ENCODE peak calls at places on chromosomes 12 and 14, in ten cellular contexts. G is tibial nerve; I is cardiac fibroblast; X is CD8-positive, alpha-beta T cell; L is esophagus squamous epithelium; D is Panc1; C is heart left ventricle; Y is activated CD4-positive, alpha-beta T cell treated with anti-CD3 and anti-CD28 coated beads for 24 hours; P is activated CD8-positive, alpha-beta memory T cell treated with anti-CD3 and anti-CD28 coated beads, Interleukin-2, amount 50 U/mL, for 4 hours; J is hepatocyte. F is an unnamed sample.

GRCh38 chr14:104953896-104954656 is 24.1 kb downstream of the AHNAK2 start:
- DNase-seq in L (no peak), J (no peak), G (no peak), X (no peak), D (no peak), I (no peak), Y (no peak), P (no peak), C (peak), F (no peak)

GRCh38 chr14:103281496-103282231 is 52.4 kb upstream of the EIF5 start:
- DNase-seq in J (peak), X (no peak), D (no peak), I (peak), G (no peak), Y (no peak), C (peak), L (no peak), P (no peak), F (peak)

GRCh38 chr12:17097674-17098073 is 491.7 kb upstream of the LMO3 start:
- DNase-seq in X (no peak), L (peak), Y (no peak), J (peak), D (no peak), C (no peak), I (no peak), P (no peak), G (no peak), F (no peak)

GRCh38 chr12:15584366-15585041 is 204.7 kb downstream of the EPS8 start:
- DNase-seq in D (no peak), P (peak), G (no peak), J (peak), X (no peak), Y (no peak), L (no peak), I (peak), C (no peak), F (peak)

GRCh38 chr12:48940181-48940580 is 14.9 kb upstream of the FKBP11 start:
- DNase-seq in D (no peak), C (no peak), J (no peak), P (no peak), L (no peak), I (no peak), G (no peak), X (no peak), Y (no peak), F (no peak)

GRCh38 chr12:52543985-52544888 is 8.7 kb downstream of the KRT71 start:
- DNase-seq in P (no peak), X (no peak), C (peak), Y (no peak), J (no peak), D (no peak), G (no peak), L (no peak), I (no peak), F (no peak)

GRCh38 chr12:64946132-64946829 is 121.8 kb downstream of the TBC1D30 start:
- DNase-seq in L (no peak), P (no peak), X (no peak), I (peak), G (peak), D (no peak), Y (no peak), C (peak), J (peak), F (peak)

GRCh38 chr12:55657282-55657681 is 20.6 kb downstream of the OR10P1 start:
- DNase-seq in I (no peak), X (no peak), D (no peak), L (no peak), C (no peak), J (peak), Y (no peak), P (no peak), G (no peak), F (no peak)

GRCh38 chr12:109860961-109861360 is 19.4 kb downstream of the GLTP start:
- DNase-seq in D (no peak), J (no peak), L (no peak), G (no peak), P (no peak), X (no peak), Y (no peak), I (no peak), C (no peak), F (no peak)

GRCh38 chr14:67129768-67130167 is 59.5 kb upstream of the GARIN2 start:
- DNase-seq in L (no peak), D (no peak), P (no peak), C (no peak), J (no peak), G (no peak), X (no peak), Y (no peak), I (no peak), F (no peak)

GRCh38 chr12:113174461-113175384 is 10.6 kb downstream of the DDX54 start:
- DNase-seq in J (peak), P (peak), C (peak), G (peak), X (peak), I (peak), Y (peak), D (no peak), L (no peak), F (peak)

GRCh38 chr14:104882325-104882973 is 17.4 kb downstream of the CEP170B start:
- DNase-seq in I (no peak), Y (no peak), C (peak), X (no peak), L (no peak), P (no peak), J (peak), G (no peak), D (no peak), F (peak)

GRCh38 chr12:6341439-6342139 is at the start of gene TNFRSF1A:
- DNase-seq in X (no peak), J (peak), I (peak), C (peak), G (peak), L (no peak), P (peak), Y (no peak), D (no peak), F (peak)

GRCh38 chr12:56635539-56636117 is 5.5 kb upstream of the BAZ2A start:
- DNase-seq in L (no peak), X (no peak), D (no peak), P (peak), Y (no peak), C (no peak), J (no peak), I (no peak), G (no peak), F (no peak)

GRCh38 chr12:6364037-6364360 is 11.4 kb downstream of the SCNN1A start:
- DNase-seq in J (no peak), C (no peak), P (no peak), Y (no peak), G (peak), L (no peak), D (no peak), I (no peak), X (no peak), F (no peak)

GRCh38 chr14:103711516-103712431 is 3.5 kb downstream of the XRCC3 start:
- DNase-seq in I (peak), G (no peak), Y (no peak), J (no peak), C (peak), P (no peak), L (no peak), X (no peak), D (no peak), F (no peak)

GRCh38 chr14:63203618-63204406 is 431 bp upstream of the RHOJ start:
- DNase-seq in L (peak), C (peak), Y (no peak), X (no peak), P (no peak), J (peak), I (peak), G (peak), D (peak), F (peak)

GRCh38 chr14:24127673-24128072 is 2.8 kb upstream of the FITM1 start:
- DNase-seq in G (no peak), C (no peak), I (no peak), Y (no peak), X (no peak), P (no peak), L (no peak), D (no peak), J (no peak), F (no peak)

GRCh38 chr12:124508323-124509096 is 58.9 kb downstream of the NCOR2 start:
- DNase-seq in C (no peak), J (no peak), I (no peak), X (no peak), P (no peak), G (peak), D (no peak), L (no peak), Y (no peak), F (no peak)

GRCh38 chr12:630656-631632 is 32.3 kb downstream of the NINJ2 start:
- DNase-seq in I (no peak), J (no peak), X (peak), Y (peak), G (no peak), L (peak), C (peak), P (peak), D (no peak), F (no peak)

GRCh38 chr12:120445911-120446909 is at the start of the genes GATC and TRIAP1:
- DNase-seq in X (peak), D (no peak), J (peak), P (peak), L (peak), C (peak), G (peak), Y (peak), I (peak), F (peak)

GRCh38 chr14:77485256-77485655 is 13.4 kb downstream of the ISM2 start:
- DNase-seq in P (no peak), G (no peak), D (no peak), X (no peak), I (no peak), Y (no peak), J (no peak), L (no peak), C (no peak), F (no peak)

GRCh38 chr12:40063424-40063823 is 42.5 kb downstream of the SLC2A13 start:
- DNase-seq in Y (no peak), G (no peak), J (no peak), I (peak), X (no peak), P (no peak), D (no peak), C (peak), L (no peak), F (no peak)

GRCh38 chr12:93137656-93138612 is 208.8 kb upstream of the EEA1 start:
- DNase-seq in I (peak), J (peak), G (no peak), P (no peak), D (no peak), C (no peak), X (no peak), L (no peak), Y (no peak), F (peak)